ENCODE peak calls at places on chromosomes 4 and X, in nine cellular contexts. T is NB4, V is K562, D is A549, X is HepG2, S is HCT116, C is WTC11, P is GM12878, H is endothelial cell of umbilical vein. O is an unnamed sample.

GRCh38 chrX:132622130-132622529 is 133.3 kb upstream of the MBNL3 start:
- DNase-seq in T (peak), V (peak), D (no peak), X (no peak), S (peak), C (no peak), P (no peak), H (peak), O (no peak)

GRCh38 chrX:138858438-138858837 is 146.9 kb upstream of the FGF13 start:
- DNase-seq in T (no peak), V (peak), D (no peak), X (no peak), S (no peak), C (no peak), P (no peak), H (no peak), O (no peak)

GRCh38 chrX:51178352-51178751 is 154.3 kb upstream of the NUDT10 start:
- DNase-seq in T (no peak), V (no peak), D (no peak), X (no peak), S (no peak), C (no peak), P (no peak), H (no peak), O (no peak)

GRCh38 chr4:127015616-127016015 is 617.1 kb upstream of the INTU start:
- DNase-seq in T (peak), V (no peak), D (no peak), X (no peak), S (no peak), C (peak), P (no peak), H (no peak), O (no peak)

GRCh38 chrX:154460326-154460725 is 2.2 kb downstream of the PLXNA3 start:
- DNase-seq in T (no peak), V (no peak), D (no peak), X (no peak), S (no peak), C (no peak), P (no peak), H (no peak), O (no peak)

GRCh38 chr4:78345237-78345636 is 206.3 kb upstream of the ANXA3 start:
- DNase-seq in T (peak), V (no peak), D (no peak), X (no peak), S (no peak), C (no peak), P (no peak), H (no peak), O (no peak)

GRCh38 chr4:98663226-98664006 is 5.0 kb upstream of the TSPAN5 start:
- DNase-seq in T (peak), V (no peak), D (no peak), X (no peak), S (no peak), C (no peak), P (peak), H (no peak), O (no peak)

GRCh38 chr4:75321484-75321883 is 192.7 kb downstream of the RCHY1 start:
- DNase-seq in T (no peak), V (no peak), D (no peak), X (no peak), S (no peak), C (no peak), P (no peak), H (no peak), O (no peak)

GRCh38 chrX:31039327-31039711 is 32.5 kb downstream of the FTHL17 start:
- DNase-seq in T (no peak), V (no peak), D (no peak), X (no peak), S (no peak), C (no peak), P (no peak), H (no peak), O (no peak)

GRCh38 chrX:9231491-9231890 is 197.6 kb upstream of the FAM9B start:
- DNase-seq in T (no peak), V (no peak), D (peak), X (no peak), S (no peak), C (no peak), P (no peak), H (no peak), O (no peak)

GRCh38 chr4:8331567-8331955 is 62.0 kb downstream of the HTRA3 start:
- DNase-seq in T (no peak), V (no peak), D (no peak), X (no peak), S (no peak), C (no peak), P (no peak), H (peak), O (no peak)

GRCh38 chrX:139691493-139691842 is 16.5 kb downstream of the MCF2 start:
- DNase-seq in T (no peak), V (no peak), D (no peak), X (no peak), S (no peak), C (no peak), P (no peak), H (no peak), O (no peak)

GRCh38 chr4:67885727-67886126 is 1.9 kb upstream of the TMPRSS11D start:
- DNase-seq in T (peak), V (no peak), D (no peak), X (no peak), S (peak), C (no peak), P (no peak), H (peak), O (peak)

GRCh38 chr4:6204871-6205583 is 4.7 kb upstream of the JAKMIP1 start:
- DNase-seq in T (no peak), V (no peak), D (no peak), X (no peak), S (no peak), C (no peak), P (no peak), H (no peak), O (no peak)

GRCh38 chrX:129403974-129404669 is 119.2 kb downstream of the SMARCA1 start:
- DNase-seq in T (no peak), V (no peak), D (no peak), X (no peak), S (no peak), C (no peak), P (no peak), H (no peak), O (no peak)

GRCh38 chr4:72857787-72858186 is 211.7 kb downstream of the COX18 start:
- DNase-seq in T (no peak), V (no peak), D (no peak), X (no peak), S (no peak), C (no peak), P (no peak), H (no peak), O (no peak)

GRCh38 chr4:151035321-151035720 is 20.2 kb upstream of the LRBA start:
- DNase-seq in T (no peak), V (no peak), D (no peak), X (peak), S (no peak), C (no peak), P (no peak), H (no peak), O (no peak)

GRCh38 chr4:176794651-176795050 is 1.9 kb upstream of the VEGFC start:
- DNase-seq in T (no peak), V (no peak), D (no peak), X (no peak), S (no peak), C (no peak), P (no peak), H (no peak), O (no peak)

GRCh38 chrX:17876135-17876534 is 15.0 kb upstream of the RAI2 start:
- DNase-seq in T (no peak), V (no peak), D (no peak), X (no peak), S (peak), C (no peak), P (no peak), H (no peak), O (no peak)

GRCh38 chr4:176774852-176775251 is 17.9 kb downstream of the VEGFC start:
- DNase-seq in T (no peak), V (no peak), D (no peak), X (no peak), S (no peak), C (no peak), P (no peak), H (peak), O (no peak)

GRCh38 chr4:142274137-142274536 is 572.0 kb downstream of the INPP4B start:
- DNase-seq in T (no peak), V (no peak), D (no peak), X (no peak), S (no peak), C (no peak), P (no peak), H (no peak), O (no peak)

GRCh38 chrX:7941390-7942042 is 14.3 kb upstream of the PNPLA4 start:
- DNase-seq in T (peak), V (no peak), D (no peak), X (peak), S (no peak), C (peak), P (no peak), H (peak), O (no peak)

GRCh38 chrX:119758682-119759332 is 419 bp downstream of the SOWAHD start:
- DNase-seq in T (peak), V (peak), D (no peak), X (no peak), S (no peak), C (peak), P (no peak), H (peak), O (no peak)

GRCh38 chrX:7068939-7069367 is 78.6 kb upstream of the STS start:
- DNase-seq in T (no peak), V (no peak), D (no peak), X (no peak), S (no peak), C (peak), P (no peak), H (peak), O (peak)

GRCh38 chr4:83686166-83686565 is 150.3 kb downstream of the GPAT3 start:
- DNase-seq in T (peak), V (no peak), D (no peak), X (no peak), S (no peak), C (no peak), P (no peak), H (peak), O (no peak)

GRCh38 chr4:145130788-145131398 is 32.8 kb downstream of the ABCE1 start:
- DNase-seq in T (peak), V (no peak), D (no peak), X (no peak), S (no peak), C (no peak), P (no peak), H (peak), O (no peak)

GRCh38 chr4:122224348-122224747 is 72.2 kb downstream of the BLTP1 start:
- DNase-seq in T (no peak), V (peak), D (peak), X (no peak), S (no peak), C (peak), P (no peak), H (peak), O (no peak)

GRCh38 chrX:40107291-40108083 is 9.7 kb upstream of the BCOR start:
- DNase-seq in T (peak), V (no peak), D (peak), X (no peak), S (peak), C (no peak), P (no peak), H (peak), O (no peak)

GRCh38 chrX:108224727-108225455 is 133.3 kb downstream of the ATG4A start:
- DNase-seq in T (peak), V (peak), D (peak), X (peak), S (peak), C (peak), P (peak), H (peak), O (no peak)

GRCh38 chr4:78684196-78685079 is 91.7 kb upstream of the BMP2K start:
- DNase-seq in T (no peak), V (no peak), D (no peak), X (no peak), S (no peak), C (no peak), P (no peak), H (peak), O (no peak)

GRCh38 chrX:107712231-107713204 is 63.1 kb downstream of the TSC22D3 start:
- DNase-seq in T (no peak), V (no peak), D (no peak), X (no peak), S (no peak), C (no peak), P (no peak), H (no peak), O (no peak)

DNA sequence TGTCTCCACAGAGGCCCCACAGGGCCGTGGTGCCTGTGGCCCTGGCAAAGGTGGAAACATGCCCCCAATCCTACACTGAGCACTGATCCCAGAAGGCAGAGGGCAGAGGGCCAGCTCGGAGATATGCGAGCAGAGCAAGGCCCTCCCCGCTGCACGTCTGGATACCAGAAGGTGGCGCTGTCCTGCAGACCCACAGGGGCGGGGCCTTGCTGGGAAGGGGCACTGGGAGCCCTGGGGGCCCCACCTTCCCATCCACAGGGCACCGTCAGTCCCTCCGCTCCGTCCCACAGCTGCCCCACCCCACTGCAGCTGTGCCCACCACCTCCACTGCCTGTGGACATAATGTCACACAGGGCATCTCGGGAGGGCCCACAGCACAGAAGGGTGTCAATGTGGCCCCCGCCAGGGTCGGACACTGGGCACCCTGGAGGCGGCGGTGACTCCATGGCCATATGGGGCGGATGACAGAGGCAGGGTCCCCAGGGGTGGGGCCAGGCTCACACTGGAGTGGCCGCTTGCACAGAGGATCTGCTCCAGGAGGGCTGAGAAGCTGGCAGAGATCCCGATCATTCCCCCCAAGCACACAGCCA is 4.9 kb downstream of the SLC49A3 start:
- DNase-seq in T (peak), V (peak), D (no peak), X (peak), S (peak), C (peak), P (no peak), H (peak), O (no peak)
- TF ChIP-seq MAX in T (peak), V (no peak), D (no peak), X (no peak), S (no peak), C (no peak), P (no peak), H (no peak), O (no peak)

DNA sequence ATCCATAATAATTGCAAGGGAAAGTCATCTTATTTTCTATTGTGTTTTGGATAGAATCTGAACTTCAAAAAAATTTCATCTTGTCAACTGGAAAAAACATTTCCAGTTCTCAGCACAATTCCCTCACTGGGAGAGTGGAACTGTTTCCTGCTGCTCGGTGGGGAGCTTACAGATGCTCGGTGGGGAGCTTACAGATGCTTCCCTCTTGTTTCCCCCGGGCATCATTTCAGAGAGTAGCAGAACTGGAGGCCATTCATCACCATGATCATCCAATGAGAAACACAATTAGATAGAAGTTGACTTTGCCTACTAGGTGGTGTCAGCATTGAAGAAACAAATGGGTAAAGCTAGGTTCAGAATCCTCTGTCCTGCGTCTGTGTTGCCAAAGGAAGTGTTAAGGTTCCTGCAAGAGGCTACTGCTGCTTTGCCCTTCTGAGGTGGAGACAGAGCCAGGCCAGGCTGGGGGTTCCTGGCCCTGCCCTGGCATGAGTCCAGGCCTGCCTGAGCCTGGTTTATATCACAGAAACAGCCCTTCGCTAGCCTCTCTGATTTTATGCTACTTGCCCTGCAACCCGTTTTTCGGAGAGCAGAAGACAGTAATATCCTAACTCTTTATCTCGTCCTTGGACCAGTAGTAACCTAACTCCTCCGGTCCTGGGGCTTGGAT is 70.6 kb downstream of the TAPT1 start:
- DNase-seq in T (no peak), V (no peak), D (no peak), X (no peak), S (no peak), C (no peak), P (no peak), H (no peak), O (no peak)
- TF ChIP-seq MAX in T (no peak), V (no peak), D (no peak), X (no peak), S (no peak), C (no peak), P (no peak), H (no peak), O (no peak)

DNA sequence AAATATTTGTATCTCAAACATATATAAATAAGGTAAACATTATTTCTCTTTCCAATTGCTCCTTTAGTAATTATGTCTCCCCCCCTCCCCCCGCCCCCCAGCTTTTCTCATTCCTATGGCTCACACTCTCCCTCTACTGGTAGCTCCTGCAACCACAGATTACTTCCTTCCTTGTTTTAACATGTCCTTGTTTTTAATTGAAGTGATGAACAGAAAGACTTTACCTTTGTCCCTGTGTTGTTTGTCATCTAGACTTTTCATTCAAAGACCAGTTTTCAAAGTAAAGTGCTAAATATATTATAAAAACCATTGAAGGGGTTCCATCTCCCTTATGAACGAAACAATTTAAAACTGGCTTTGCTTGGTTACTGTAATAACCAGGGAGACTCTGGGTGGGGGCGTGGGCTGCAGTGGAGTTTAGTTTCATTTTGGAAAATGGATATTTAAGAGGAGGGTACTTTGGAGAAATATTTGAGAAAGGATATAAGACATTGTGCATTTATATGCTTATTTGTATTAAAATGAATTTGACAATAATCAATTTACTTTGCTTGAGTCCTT is 352.9 kb downstream of the RAPGEF2 start:
- DNase-seq in T (peak), V (peak), D (peak), X (peak), S (peak), C (peak), P (no peak), H (peak), O (no peak)
- TF ChIP-seq MAX in T (no peak), V (no peak), D (no peak), X (no peak), S (no peak), C (no peak), P (no peak), H (no peak), O (no peak)

GRCh38 chr4:152896819-152897218 is 39.3 kb upstream of the FHDC1 start:
- DNase-seq in T (peak), V (no peak), D (no peak), X (no peak), S (no peak), C (no peak), P (no peak), H (no peak), O (no peak)
- TF ChIP-seq MAX in T (no peak), V (no peak), D (no peak), X (no peak), S (no peak), C (no peak), P (no peak), H (no peak), O (no peak)

GRCh38 chr4:109821186-109821585 is 5.6 kb downstream of the GAR1 start:
- DNase-seq in T (no peak), V (no peak), D (no peak), X (no peak), S (no peak), C (no peak), P (no peak), H (no peak), O (no peak)

GRCh38 chr4:109827672-109828071 is at the start of gene RRH:
- DNase-seq in T (no peak), V (no peak), D (no peak), X (no peak), S (no peak), C (no peak), P (no peak), H (no peak), O (no peak)

GRCh38 chr4:109826719-109827118 is 1.1 kb upstream of the RRH start:
- DNase-seq in T (peak), V (peak), D (no peak), X (no peak), S (no peak), C (no peak), P (no peak), H (peak), O (no peak)
- TF ChIP-seq MAX in T (no peak), V (no peak), D (no peak), X (no peak), S (no peak), C (no peak), P (no peak), H (no peak), O (no peak)

GRCh38 chr4:128604204-128604603 is 205.3 kb upstream of the JADE1 start:
- DNase-seq in T (no peak), V (no peak), D (no peak), X (no peak), S (no peak), C (no peak), P (no peak), H (no peak), O (no peak)

GRCh38 chr4:128608006-128608405 is 201.5 kb upstream of the JADE1 start:
- DNase-seq in T (no peak), V (no peak), D (no peak), X (no peak), S (no peak), C (no peak), P (no peak), H (no peak), O (no peak)

GRCh38 chr4:128606173-128606572 is 203.3 kb upstream of the JADE1 start:
- DNase-seq in T (no peak), V (no peak), D (no peak), X (no peak), S (no peak), C (no peak), P (no peak), H (peak), O (peak)

GRCh38 chr4:128601992-128602695 is 207.4 kb upstream of the JADE1 start:
- DNase-seq in T (no peak), V (peak), D (no peak), X (no peak), S (no peak), C (no peak), P (no peak), H (peak), O (peak)

GRCh38 chr4:128604840-128605239 is 204.7 kb upstream of the JADE1 start:
- DNase-seq in T (peak), V (no peak), D (no peak), X (no peak), S (no peak), C (no peak), P (no peak), H (no peak), O (no peak)
- TF ChIP-seq MAX in T (no peak), V (no peak), D (no peak), X (no peak), S (no peak), C (no peak), P (no peak), H (no peak), O (no peak)

GRCh38 chr4:18621186-18621585 is 599.6 kb upstream of the LCORL start:
- DNase-seq in T (no peak), V (no peak), D (no peak), X (no peak), S (no peak), C (no peak), P (no peak), H (no peak), O (no peak)
- TF ChIP-seq MAX in T (no peak), V (no peak), D (no peak), X (no peak), S (no peak), C (no peak), P (no peak), H (no peak), O (no peak)